ENCODE peak calls at places on chromosome 7, in five cellular contexts. One of them, this sample, is unnamed.

GRCh38 chr7:44454348-44454747 is 36.1 kb downstream of the NUDCD3 start:
- DNase-seq in lung: no peak
- DNase-seq in substantia nigra: no peak
- DNase-seq in PC-3: no peak
- DNase-seq in IMR-90: no peak
- DNase-seq in this sample: no peak

GRCh38 chr7:157693071-157693520 is 356.3 kb downstream of the DNAJB6 start:
- DNase-seq in lung: no peak
- DNase-seq in substantia nigra: no peak
- DNase-seq in PC-3: no peak
- DNase-seq in IMR-90: no peak
- DNase-seq in this sample: no peak

GRCh38 chr7:135753616-135754413 is 5.2 kb upstream of the FAM180A start:
- DNase-seq in IMR-90: no peak
- DNase-seq in PC-3: no peak
- DNase-seq in lung: no peak
- DNase-seq in substantia nigra: no peak
- DNase-seq in this sample: no peak

GRCh38 chr7:22601812-22602568 is 102.0 kb upstream of the STEAP1B start:
- DNase-seq in substantia nigra: no peak
- DNase-seq in PC-3: peak; percentile 48
- DNase-seq in lung: no peak
- DNase-seq in IMR-90: peak; percentile 85
- DNase-seq in this sample: no peak

GRCh38 chr7:9204571-9204970 is 771.2 kb downstream of the NXPH1 start:
- DNase-seq in lung: no peak
- DNase-seq in IMR-90: no peak
- DNase-seq in PC-3: no peak
- DNase-seq in substantia nigra: no peak
- DNase-seq in this sample: no peak

GRCh38 chr7:98974906-98975816 is 96.8 kb downstream of the TRRAP start:
- DNase-seq in substantia nigra: peak; percentile 16
- DNase-seq in IMR-90: no peak
- DNase-seq in lung: no peak
- DNase-seq in PC-3: no peak
- DNase-seq in this sample: no peak

GRCh38 chr7:70072220-70072619 is 473.9 kb downstream of the AUTS2 start:
- DNase-seq in lung: no peak
- DNase-seq in substantia nigra: no peak
- DNase-seq in IMR-90: peak; percentile 3
- DNase-seq in PC-3: no peak
- DNase-seq in this sample: no peak

GRCh38 chr7:47743898-47744612 is 162.1 kb upstream of the TNS3 start:
- DNase-seq in PC-3: no peak
- DNase-seq in IMR-90: no peak
- DNase-seq in lung: no peak
- DNase-seq in substantia nigra: no peak
- DNase-seq in this sample: no peak

GRCh38 chr7:3880221-3880935 is 579.3 kb downstream of the SDK1 start:
- DNase-seq in PC-3: no peak
- DNase-seq in lung: no peak
- DNase-seq in substantia nigra: no peak
- DNase-seq in IMR-90: no peak
- DNase-seq in this sample: no peak

GRCh38 chr7:155198901-155199845 is 98.5 kb upstream of the INSIG1 start:
- DNase-seq in PC-3: no peak
- DNase-seq in substantia nigra: no peak
- DNase-seq in IMR-90: peak; percentile 88
- DNase-seq in lung: no peak
- DNase-seq in this sample: no peak

GRCh38 chr7:108066486-108066885 is 63.5 kb upstream of the LAMB1 start:
- DNase-seq in IMR-90: no peak
- DNase-seq in lung: no peak
- DNase-seq in substantia nigra: no peak
- DNase-seq in PC-3: peak; percentile 52
- DNase-seq in this sample: no peak

GRCh38 chr7:1692500-1693418 is 22.7 kb downstream of the ELFN1 start:
- DNase-seq in IMR-90: no peak
- DNase-seq in PC-3: no peak
- DNase-seq in substantia nigra: no peak
- DNase-seq in lung: no peak
- DNase-seq in this sample: no peak

GRCh38 chr7:85908051-85908450 is 721.2 kb upstream of the SEMA3D start:
- DNase-seq in lung: no peak
- DNase-seq in IMR-90: no peak
- DNase-seq in substantia nigra: no peak
- DNase-seq in PC-3: no peak
- DNase-seq in this sample: no peak

GRCh38 chr7:102321351-102322201 is 34.7 kb downstream of the SPDYE6 start:
- DNase-seq in PC-3: no peak
- DNase-seq in substantia nigra: no peak
- DNase-seq in IMR-90: no peak
- DNase-seq in lung: no peak
- DNase-seq in this sample: no peak

GRCh38 chr7:20244334-20244733 is 27.1 kb upstream of the MACC1 start:
- DNase-seq in IMR-90: peak; percentile 50
- DNase-seq in lung: no peak
- DNase-seq in substantia nigra: no peak
- DNase-seq in PC-3: no peak
- DNase-seq in this sample: no peak

GRCh38 chr7:7566651-7567611 is at the start of gene MIOS:
- DNase-seq in PC-3: peak; percentile 81
- DNase-seq in lung: peak; percentile 88
- DNase-seq in substantia nigra: peak; percentile 77
- DNase-seq in IMR-90: peak; percentile 67
- DNase-seq in this sample: no peak

GRCh38 chr7:7564323-7564780 is 2.3 kb upstream of the MIOS start:
- DNase-seq in lung: no peak
- DNase-seq in PC-3: peak; percentile 94
- DNase-seq in substantia nigra: no peak
- DNase-seq in IMR-90: peak; percentile 76
- DNase-seq in this sample: peak; percentile 86

GRCh38 chr7:7567898-7568531 is 1.3 kb downstream of the MIOS start:
- DNase-seq in lung: no peak
- DNase-seq in IMR-90: no peak
- DNase-seq in PC-3: peak; percentile 27
- DNase-seq in substantia nigra: no peak
- DNase-seq in this sample: no peak

GRCh38 chr7:7565018-7565680 is 1.5 kb upstream of the MIOS start:
- DNase-seq in PC-3: no peak
- DNase-seq in IMR-90: no peak
- DNase-seq in lung: no peak
- DNase-seq in substantia nigra: no peak
- DNase-seq in this sample: no peak

DNA sequence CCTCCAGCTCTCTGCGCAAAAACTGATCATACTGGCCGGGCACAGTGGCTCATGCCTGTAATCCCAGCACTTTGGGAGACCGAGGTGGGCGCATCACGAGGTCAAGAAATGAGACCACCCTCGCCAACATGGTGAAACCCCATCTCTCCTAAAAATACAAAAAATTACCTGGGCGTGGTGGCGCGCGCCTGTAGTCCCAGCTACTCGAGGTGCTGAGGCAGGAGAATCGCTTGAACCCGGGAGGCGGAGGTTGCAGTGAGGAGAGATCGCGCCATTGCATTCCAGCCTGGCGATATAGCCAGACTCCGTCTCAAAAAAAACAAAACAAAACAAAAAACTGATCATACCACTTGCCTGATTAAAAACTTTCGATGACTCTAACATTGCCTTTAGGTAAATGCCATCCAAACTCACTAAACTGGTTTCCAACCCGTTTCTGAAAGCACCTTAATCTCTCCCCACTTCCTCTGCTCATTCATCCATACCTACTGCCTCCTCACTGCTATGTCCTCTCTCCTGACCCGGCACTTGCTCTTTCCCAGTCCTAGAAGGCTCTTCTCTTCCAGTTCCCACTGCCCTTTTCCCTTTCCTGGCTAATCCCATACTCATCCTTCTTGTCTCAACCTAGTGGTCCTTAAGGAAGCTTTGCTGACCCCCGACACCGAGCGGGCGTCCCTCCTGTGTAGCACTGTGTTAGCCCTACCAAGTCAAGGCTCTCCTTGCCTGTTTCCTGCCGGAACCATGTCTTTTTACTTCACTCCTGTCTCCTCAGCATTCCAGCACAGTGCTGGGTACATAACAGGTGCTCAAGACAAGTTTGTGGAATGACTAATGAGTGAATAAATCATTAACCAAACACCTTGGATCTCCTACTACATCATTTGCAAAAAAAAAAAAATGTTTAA is 686 bp upstream of the MIOS start:
- DNase-seq in lung: no peak
- DNase-seq in PC-3: peak; percentile 90
- DNase-seq in substantia nigra: no peak
- DNase-seq in IMR-90: no peak
- DNase-seq in this sample: peak; percentile 64
- H3K27ac ChIP-seq in lung: no peak overlapping the region
- H3K27ac ChIP-seq in PC-3: peak overlapping the region; percentile 95
- H3K27ac ChIP-seq in substantia nigra: peak overlapping the region; percentile 70
- H3K27ac ChIP-seq in IMR-90: no peak overlapping the region
- H3K27ac ChIP-seq in this sample: peak overlapping the region; percentile 94

DNA sequence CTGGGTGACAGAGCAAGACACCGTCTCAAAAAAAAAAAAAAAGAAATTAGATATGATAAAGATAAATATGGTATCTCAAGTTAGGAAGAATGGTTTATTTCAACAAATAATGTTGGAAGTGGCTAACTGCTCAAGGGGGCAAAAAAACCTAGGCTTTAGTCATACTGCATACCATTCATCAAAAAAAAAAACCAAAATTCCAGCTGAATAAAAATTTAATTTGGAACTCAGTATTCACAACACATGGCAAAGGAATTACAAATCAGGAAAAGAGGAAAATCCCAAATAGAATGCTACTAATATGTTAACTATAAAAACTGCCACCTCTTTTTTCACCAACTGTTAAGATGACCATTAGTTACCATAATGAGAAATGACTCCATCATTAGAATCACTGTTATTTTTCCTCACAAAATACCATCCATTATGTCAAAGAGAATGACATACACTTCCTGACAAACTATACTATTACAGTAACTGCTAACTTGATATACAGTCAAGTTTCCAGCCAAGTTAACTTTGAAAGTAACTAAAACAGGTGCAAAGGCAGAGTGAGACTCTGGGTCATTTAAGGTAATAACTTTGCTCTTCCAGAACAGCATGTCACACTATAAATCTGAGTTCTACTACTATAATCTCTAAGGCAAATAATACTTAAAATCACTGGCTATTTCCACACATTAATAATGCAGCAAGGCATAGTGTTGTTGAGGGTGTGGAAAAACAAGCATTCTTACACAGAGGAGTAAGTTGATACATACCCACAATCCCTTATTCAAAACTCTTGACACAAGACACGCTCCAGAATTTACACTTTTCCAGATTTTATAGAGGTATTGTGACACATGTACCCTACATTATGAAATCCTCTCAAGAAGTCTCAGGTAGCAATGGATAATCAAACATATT is 10.2 kb downstream of the KBTBD2 start:
- DNase-seq in lung: no peak
- DNase-seq in PC-3: no peak
- DNase-seq in substantia nigra: no peak
- DNase-seq in IMR-90: peak; percentile 36
- DNase-seq in this sample: no peak
- H3K27ac ChIP-seq in lung: peak overlapping the region; percentile 21
- H3K27ac ChIP-seq in PC-3: no peak overlapping the region
- H3K27ac ChIP-seq in substantia nigra: no peak overlapping the region
- H3K27ac ChIP-seq in IMR-90: no peak overlapping the region
- H3K27ac ChIP-seq in this sample: no peak overlapping the region

GRCh38 chr7:12684186-12684585 is 3.2 kb upstream of the ARL4A start:
- DNase-seq in substantia nigra: no peak
- DNase-seq in lung: no peak
- DNase-seq in PC-3: no peak
- DNase-seq in IMR-90: no peak
- DNase-seq in this sample: no peak

GRCh38 chr7:12686234-12686893 is 1.1 kb upstream of the ARL4A start:
- DNase-seq in PC-3: peak; percentile 95
- DNase-seq in substantia nigra: peak; percentile 79
- DNase-seq in lung: peak; percentile 94
- DNase-seq in IMR-90: peak; percentile 77
- DNase-seq in this sample: peak; percentile 66

GRCh38 chr7:12684733-12685132 is 2.7 kb upstream of the ARL4A start:
- DNase-seq in PC-3: no peak
- DNase-seq in IMR-90: no peak
- DNase-seq in lung: no peak
- DNase-seq in substantia nigra: no peak
- DNase-seq in this sample: no peak

GRCh38 chr7:12686894-12687212 is 580 bp upstream of the ARL4A start:
- DNase-seq in PC-3: no peak
- DNase-seq in substantia nigra: no peak
- DNase-seq in lung: no peak
- DNase-seq in IMR-90: no peak
- DNase-seq in this sample: no peak

GRCh38 chr7:12685550-12685949 is 1.9 kb upstream of the ARL4A start:
- DNase-seq in substantia nigra: peak; percentile 42
- DNase-seq in lung: no peak
- DNase-seq in IMR-90: peak; percentile 33
- DNase-seq in PC-3: peak; percentile 85
- DNase-seq in this sample: no peak
- H3K27ac ChIP-seq in substantia nigra: no peak overlapping the region
- H3K27ac ChIP-seq in lung: no peak overlapping the region
- H3K27ac ChIP-seq in IMR-90: no peak overlapping the region
- H3K27ac ChIP-seq in PC-3: peak overlapping the region; percentile 71
- H3K27ac ChIP-seq in this sample: peak overlapping the region; percentile 84

DNA sequence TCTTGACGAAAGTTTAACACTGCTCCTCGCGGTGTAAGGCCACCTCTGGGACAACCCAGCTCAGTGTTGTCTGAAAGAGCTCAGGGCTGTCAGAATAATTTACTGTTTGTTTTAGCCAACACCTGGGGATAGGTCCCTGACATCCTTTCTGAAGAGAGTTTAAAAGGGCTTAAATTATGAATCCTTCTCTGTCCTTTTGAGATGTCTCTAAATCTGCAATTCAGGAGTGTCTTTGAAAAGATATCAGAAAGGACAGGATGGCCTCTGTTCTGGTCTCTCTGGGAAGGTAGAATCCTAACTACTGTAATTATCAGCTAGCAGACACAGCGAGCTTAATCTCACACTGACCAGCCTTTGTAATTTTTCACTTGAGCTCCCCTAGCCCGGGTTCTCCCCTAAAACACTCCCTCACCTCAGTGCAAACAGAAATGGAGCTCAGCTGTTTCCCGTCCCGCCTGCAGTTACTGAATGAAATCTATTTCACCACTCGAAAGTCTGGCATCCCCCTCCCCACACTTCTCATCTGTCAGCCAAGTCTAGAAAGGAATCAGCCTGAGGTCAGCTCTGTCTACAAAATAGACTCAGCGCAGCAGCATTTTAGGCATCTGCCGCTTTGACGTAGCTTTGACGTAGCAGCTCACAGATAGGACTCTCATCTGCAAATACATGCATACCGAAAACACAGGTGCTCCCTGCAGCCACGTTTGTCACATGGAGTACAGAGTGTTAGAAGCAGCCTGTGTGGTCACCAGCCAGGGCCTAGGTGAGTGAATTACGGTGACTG is 4.8 kb downstream of the DYNC2I1 start:
- DNase-seq in PC-3: no peak
- DNase-seq in substantia nigra: no peak
- DNase-seq in IMR-90: no peak
- DNase-seq in lung: no peak
- DNase-seq in this sample: no peak
- H3K27ac ChIP-seq in PC-3: no peak overlapping the region
- H3K27ac ChIP-seq in substantia nigra: no peak overlapping the region
- H3K27ac ChIP-seq in IMR-90: no peak overlapping the region
- H3K27ac ChIP-seq in lung: peak overlapping the region; percentile 35
- H3K27ac ChIP-seq in this sample: no peak overlapping the region

This sample was measured in epithelial cell of prostate.